ENCODE peak calls at places on chromosomes 12 and 14, in four cellular contexts. M, U, N and Z are unnamed samples.

GRCh38 chr12:80233926-80234325 is 134.6 kb downstream of the OTOGL start:
- DNase-seq in M (no peak), N (no peak), U (no peak), Z (no peak)

GRCh38 chr12:131041216-131041967 is 87.7 kb downstream of the ADGRD1 start:
- DNase-seq in U (no peak), M (no peak), N (no peak), Z (no peak)

GRCh38 chr12:17503742-17504141 is 586.3 kb downstream of the RERGL start:
- DNase-seq in M (no peak), U (no peak), N (no peak), Z (no peak)

GRCh38 chr12:101792046-101792931 is 38.5 kb downstream of the GNPTAB start:
- DNase-seq in U (no peak), M (no peak), N (no peak), Z (no peak)

GRCh38 chr14:78997811-78998210 is 827.6 kb downstream of the NRXN3 start:
- DNase-seq in U (no peak), N (no peak), M (peak; percentile 52), Z (no peak)

GRCh38 chr14:97282210-97282609 is 485.0 kb downstream of the VRK1 start:
- DNase-seq in M (no peak), U (no peak), N (no peak), Z (no peak)

GRCh38 chr12:103680591-103681065 is 93.6 kb downstream of the STAB2 start:
- DNase-seq in M (no peak), N (no peak), U (no peak), Z (no peak)

GRCh38 chr12:124994435-124994975 is 1.1 kb downstream of the BRI3BP start:
- DNase-seq in M (no peak), U (no peak), N (no peak), Z (no peak)

DNA sequence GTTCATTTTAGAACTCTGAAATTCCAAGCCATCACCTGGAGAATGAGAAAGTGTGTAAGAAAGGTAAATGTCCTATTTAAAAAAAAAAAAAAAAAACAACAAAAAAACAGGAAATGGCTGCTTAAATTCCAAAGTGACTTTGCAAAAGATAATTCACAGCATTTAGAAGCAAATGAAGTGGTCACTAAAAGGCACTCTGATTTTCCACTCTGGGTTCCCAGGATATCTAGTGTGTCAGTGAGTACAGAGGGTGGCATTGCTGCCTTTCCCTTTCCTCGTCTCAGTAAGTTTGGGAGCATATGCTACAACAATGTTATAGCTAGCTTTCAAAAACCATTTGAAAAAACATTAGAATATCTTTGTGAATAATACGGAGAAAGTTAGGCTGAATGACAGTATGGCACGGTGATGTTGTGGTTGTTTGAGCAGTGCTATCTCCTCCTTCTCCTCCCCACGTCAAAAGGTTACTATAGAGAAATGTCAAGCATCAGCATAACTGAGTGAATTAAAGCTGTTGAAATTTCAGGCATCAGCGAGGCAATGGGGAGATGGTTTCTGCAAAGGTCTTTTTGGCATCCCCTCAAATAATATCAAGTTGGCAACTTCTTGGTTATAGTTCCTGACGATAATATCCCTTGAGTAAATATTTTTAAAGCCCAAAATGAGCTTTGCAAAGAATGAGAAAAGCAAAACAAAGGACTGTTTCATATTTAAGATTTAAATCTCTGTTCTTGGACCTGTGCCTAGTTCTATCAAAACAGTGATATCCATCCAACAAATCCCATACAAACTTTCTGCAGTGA is 164.5 kb upstream of the E2F7 start:
- DNase-seq in U (no peak), M (peak; percentile 65), N (no peak), Z (no peak)
- H3K4me3 ChIP-seq in U (no peak overlapping the region), M (no peak overlapping the region), N (no peak overlapping the region), Z (no peak overlapping the region)

DNA sequence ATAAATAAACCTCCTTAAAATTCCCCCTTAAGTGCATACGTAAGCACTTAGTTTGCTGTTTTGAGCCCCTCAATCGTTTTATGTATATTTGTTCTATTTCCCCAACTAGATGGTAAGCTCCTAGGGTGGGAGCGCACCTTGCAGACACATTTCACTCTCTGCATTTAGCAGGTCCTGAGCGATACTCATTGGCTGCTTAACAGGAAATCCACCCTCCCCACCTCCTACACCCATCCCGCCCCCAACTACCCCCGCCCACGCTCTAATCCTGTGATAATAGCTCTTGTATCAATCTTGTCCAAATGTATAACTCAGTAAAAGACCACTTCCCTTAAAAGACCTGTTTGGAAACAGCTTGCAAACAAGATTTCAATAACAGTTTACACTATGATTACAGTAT is 8.2 kb downstream of the LPAR5 start:
- DNase-seq in U (no peak), N (no peak), M (no peak), Z (no peak)
- H3K4me3 ChIP-seq in U (no peak overlapping the region), N (no peak overlapping the region), M (no peak overlapping the region), Z (no peak overlapping the region)

DNA sequence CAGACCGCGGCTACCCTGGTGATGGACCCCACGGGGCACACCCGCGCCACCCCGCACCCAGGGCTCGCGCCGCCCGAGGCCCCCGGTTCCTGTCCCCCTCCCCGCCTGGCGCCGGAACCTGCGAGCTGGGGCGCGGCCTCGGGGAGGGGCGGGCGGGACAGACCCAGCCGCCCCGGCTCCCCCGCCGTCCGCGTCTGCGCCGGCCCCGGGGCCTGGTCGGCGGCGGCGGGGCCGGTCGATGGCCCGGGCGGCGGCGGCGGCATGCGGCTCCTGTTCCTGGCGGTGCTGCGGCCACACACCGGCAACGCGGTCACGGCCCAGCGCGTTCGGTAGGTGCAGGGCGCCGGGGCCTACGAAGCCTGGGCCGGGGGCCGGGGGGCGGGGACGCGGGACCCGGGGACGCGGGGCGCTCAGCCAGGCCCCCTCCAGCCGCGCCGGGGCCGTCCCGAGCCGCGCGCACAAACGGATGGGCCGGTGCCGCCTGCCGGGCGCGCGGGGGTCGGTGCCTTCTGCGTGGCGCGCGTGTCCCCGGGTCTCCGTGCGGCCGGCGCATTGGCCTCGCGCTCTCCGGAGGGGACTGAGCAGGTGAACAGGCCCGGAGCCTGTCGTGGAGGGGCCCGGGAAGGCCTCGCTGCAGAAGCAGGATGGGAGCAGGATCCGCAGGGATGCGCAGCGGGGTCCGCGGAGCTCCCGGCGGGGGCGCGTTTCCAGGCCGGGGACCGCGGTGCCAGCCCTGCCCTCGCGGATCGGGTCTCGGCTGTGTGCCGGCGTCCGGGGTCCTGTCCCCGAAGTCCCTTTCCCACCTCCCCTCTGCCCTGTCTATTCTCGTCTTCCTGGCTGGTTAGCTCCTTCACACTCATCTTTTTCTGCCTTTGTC is at the start of gene GLT1D1:
- DNase-seq in N (no peak), M (no peak), U (no peak), Z (no peak)
- H3K4me3 ChIP-seq in N (peak within 1 kb of the TSS; percentile 38), M (no peak within 1 kb of the TSS), U (no peak within 1 kb of the TSS), Z (no peak within 1 kb of the TSS)

DNA sequence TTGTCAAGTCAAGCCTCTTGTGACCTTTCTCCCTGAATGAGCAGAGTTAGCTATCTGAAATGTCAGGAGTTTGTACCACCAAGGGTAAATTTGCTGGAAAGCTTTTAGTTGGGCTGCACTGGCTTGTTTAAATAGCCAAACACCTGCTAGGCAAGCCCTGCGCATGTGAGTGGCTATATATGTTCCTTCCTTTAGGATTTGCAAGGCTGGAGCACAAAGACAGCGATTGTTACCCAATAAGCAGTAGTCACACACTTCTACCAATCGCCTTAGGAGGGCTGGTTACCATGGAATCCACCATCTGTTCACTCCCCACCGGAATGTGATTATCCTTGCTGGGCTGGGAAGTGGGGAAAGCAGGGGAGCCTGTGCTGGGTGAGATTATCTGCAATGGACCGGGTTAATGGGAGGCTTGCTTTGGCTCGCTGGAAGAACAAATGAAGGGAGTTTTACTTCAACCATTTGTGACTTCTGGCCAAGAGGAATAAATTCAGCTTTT is 102.5 kb downstream of the FGD4 start:
- DNase-seq in M (peak; percentile 91), N (no peak), U (peak; percentile 95), Z (no peak)
- H3K4me3 ChIP-seq in M (no peak overlapping the region), N (peak overlapping the region; percentile 4), U (no peak overlapping the region), Z (no peak overlapping the region)

GRCh38 chr12:72272731-72273498 is 745 bp downstream of the TRHDE start:
- DNase-seq in M (peak; percentile 73), U (no peak), N (no peak), Z (no peak)

GRCh38 chr12:72270246-72270645 is 1.9 kb upstream of the TRHDE start:
- DNase-seq in U (no peak), N (no peak), M (peak; percentile 22), Z (no peak)

GRCh38 chr12:72269491-72269890 is 2.7 kb upstream of the TRHDE start:
- DNase-seq in U (no peak), M (peak; percentile 26), N (no peak), Z (no peak)

GRCh38 chr12:72271741-72272661 is at the start of gene TRHDE:
- DNase-seq in N (no peak), U (no peak), M (peak; percentile 71), Z (no peak)

GRCh38 chr12:72271401-72271740 is 799 bp upstream of the TRHDE start:
- DNase-seq in M (peak; percentile 72), U (no peak), N (no peak), Z (peak; percentile 13)
- H3K4me3 ChIP-seq in M (peak overlapping the region; percentile 72), U (no peak overlapping the region), N (peak overlapping the region; percentile 58), Z (no peak overlapping the region)

DNA sequence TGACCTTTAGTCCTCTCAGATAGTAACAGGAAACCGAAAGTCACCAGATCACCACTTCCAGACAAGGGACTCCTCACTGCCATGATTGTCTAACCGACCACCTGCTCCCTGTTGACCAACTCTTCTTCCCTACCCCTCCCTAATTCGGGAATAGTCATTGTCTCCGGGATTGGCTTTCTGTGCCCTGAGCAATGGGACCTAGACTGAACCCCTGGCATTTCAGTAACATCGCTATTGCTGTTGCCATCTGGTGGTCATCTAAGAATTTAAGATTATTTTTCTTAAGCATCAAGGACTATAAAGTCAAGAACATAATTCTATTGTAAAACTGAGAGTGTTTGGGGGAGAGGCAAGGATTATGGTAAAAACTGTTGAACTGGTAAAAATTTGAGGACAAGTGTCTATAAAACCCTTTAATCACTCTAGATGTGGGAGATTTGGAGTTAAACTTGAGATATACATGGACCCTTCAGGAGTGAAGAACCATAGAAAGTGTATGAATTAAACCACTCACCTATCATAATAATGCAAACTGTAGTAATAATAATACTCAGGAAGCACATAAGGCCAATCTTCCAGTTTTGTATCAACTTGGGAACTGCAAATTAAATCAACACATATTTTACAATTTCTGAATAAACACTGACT is 6.3 kb downstream of the CLEC2A start:
- DNase-seq in U (peak; percentile 9), M (peak; percentile 65), N (no peak), Z (peak; percentile 6)
- H3K4me3 ChIP-seq in U (no peak overlapping the region), M (no peak overlapping the region), N (no peak overlapping the region), Z (peak overlapping the region; percentile 9)

DNA sequence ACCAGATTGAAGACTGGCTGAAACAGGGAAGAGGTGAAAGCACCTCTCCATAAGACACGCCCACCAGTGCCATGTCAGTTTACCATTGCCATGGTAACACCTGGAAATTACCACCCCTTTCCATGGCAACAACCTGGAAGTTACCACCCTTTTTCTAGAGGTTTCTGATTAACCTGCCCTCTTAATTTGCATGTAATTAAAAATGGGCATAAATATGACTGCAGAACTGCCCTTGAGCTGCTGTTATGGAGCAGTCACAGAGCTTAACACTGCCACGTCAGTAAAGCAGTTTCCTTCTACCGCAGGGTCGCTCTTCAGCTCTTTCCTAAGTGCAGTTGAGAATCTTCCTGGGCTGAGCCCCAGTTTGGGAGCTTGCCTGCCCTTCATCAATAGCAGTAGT is 55.2 kb downstream of the RASSF3 start:
- DNase-seq in M (no peak), N (no peak), U (no peak), Z (peak; percentile 15)
- H3K4me3 ChIP-seq in M (no peak overlapping the region), N (no peak overlapping the region), U (no peak overlapping the region), Z (no peak overlapping the region)

GRCh38 chr14:51323492-51323891 is 83.4 kb downstream of the TMX1 start:
- DNase-seq in M (no peak), N (no peak), U (no peak), Z (no peak)

GRCh38 chr14:51328089-51328941 is 88.3 kb downstream of the TMX1 start:
- DNase-seq in N (peak; percentile 47), U (no peak), M (peak; percentile 58), Z (peak; percentile 6)

GRCh38 chr14:51328942-51329350 is 88.9 kb downstream of the TMX1 start:
- DNase-seq in U (no peak), M (peak; percentile 68), N (no peak), Z (no peak)

GRCh38 chr14:51331651-51332367 is 91.8 kb downstream of the TMX1 start:
- DNase-seq in U (no peak), N (no peak), M (peak; percentile 53), Z (no peak)

GRCh38 chr14:51327376-51327775 is 87.3 kb downstream of the TMX1 start:
- DNase-seq in M (no peak), N (no peak), U (no peak), Z (no peak)
- H3K4me3 ChIP-seq in M (no peak overlapping the region), N (no peak overlapping the region), U (no peak overlapping the region), Z (no peak overlapping the region)